ENCODE peak calls at places on chromosomes 7 and 10, in ten cellular contexts. X, S, K, V, O, D, F, M, Y and U are unnamed samples.

GRCh38 chr10:89296227-89296648 is 5.6 kb upstream of the IFIT2 start:
- DNase-seq in D (no peak), F (no peak), M (no peak), O (no peak), S (no peak), K (no peak), Y (no peak), V (no peak), X (no peak), U (no peak)

GRCh38 chr10:25068152-25069058 is 52.0 kb downstream of the THNSL1 start:
- DNase-seq in S (no peak), X (peak), K (no peak), O (no peak), D (no peak), Y (no peak), V (no peak), F (peak), M (no peak), U (no peak)

GRCh38 chr7:128863433-128863989 is 855 bp downstream of the ATP6V1F start:
- DNase-seq in Y (peak), F (peak), V (no peak), O (peak), X (no peak), K (no peak), M (no peak), D (peak), S (peak), U (peak)

GRCh38 chr10:50417486-50417905 is 166.2 kb upstream of the ASAH2 start:
- DNase-seq in O (no peak), D (no peak), X (peak), K (no peak), S (no peak), V (no peak), Y (no peak), F (no peak), M (no peak), U (no peak)

GRCh38 chr7:1873070-1873405 is 203.0 kb downstream of the ELFN1 start:
- DNase-seq in F (no peak), D (no peak), X (no peak), K (no peak), S (no peak), O (no peak), Y (no peak), M (no peak), V (no peak), U (no peak)

GRCh38 chr7:127154101-127154500 is 98.6 kb downstream of the GRM8 start:
- DNase-seq in D (no peak), S (no peak), Y (no peak), K (no peak), V (no peak), F (no peak), O (no peak), M (no peak), X (no peak), U (no peak)

GRCh38 chr7:129210256-129210988 is 14.4 kb upstream of the AHCYL2 start:
- DNase-seq in K (peak), V (peak), Y (peak), X (peak), D (peak), S (peak), O (peak), F (peak), M (peak), U (peak)

GRCh38 chr10:58856508-58857240 is 319.8 kb upstream of the PHYHIPL start:
- DNase-seq in S (no peak), K (peak), O (no peak), Y (no peak), D (no peak), X (no peak), M (no peak), F (peak), V (no peak), U (no peak)

GRCh38 chr10:114388275-114388674 is 16.0 kb downstream of the AFAP1L2 start:
- DNase-seq in V (no peak), X (no peak), D (peak), K (no peak), F (peak), S (no peak), O (no peak), Y (no peak), M (no peak), U (no peak)

GRCh38 chr10:74255800-74256422 is 104.9 kb downstream of the ADK start:
- DNase-seq in D (no peak), F (no peak), K (no peak), X (no peak), V (no peak), S (no peak), O (no peak), M (no peak), Y (no peak), U (no peak)

GRCh38 chr7:150988230-150989226 is 2.3 kb upstream of the NOS3 start:
- DNase-seq in M (peak), F (no peak), O (peak), Y (peak), S (peak), V (no peak), X (peak), D (no peak), K (no peak), U (peak)

GRCh38 chr10:12191715-12192114 is 4.0 kb downstream of the NUDT5 start:
- DNase-seq in S (no peak), V (no peak), F (no peak), K (no peak), Y (no peak), O (no peak), D (no peak), X (no peak), M (no peak), U (no peak)

GRCh38 chr10:16857419-16857818 is 40.2 kb upstream of the RSU1 start:
- DNase-seq in M (no peak), V (no peak), D (no peak), Y (no peak), S (no peak), X (no peak), F (no peak), K (no peak), O (no peak), U (no peak)

GRCh38 chr10:49619613-49620012 is 5.8 kb downstream of the CHAT start:
- DNase-seq in D (no peak), S (no peak), X (no peak), M (no peak), O (no peak), F (no peak), K (no peak), Y (no peak), V (no peak), U (no peak)

GRCh38 chr10:10489086-10489485 is 528.6 kb upstream of the CELF2 start:
- DNase-seq in M (no peak), K (no peak), D (no peak), X (no peak), S (no peak), F (no peak), Y (no peak), V (no peak), O (no peak), U (no peak)

GRCh38 chr10:123270221-123270620 is 116.0 kb downstream of the BUB3 start:
- DNase-seq in S (no peak), X (no peak), Y (no peak), F (peak), O (no peak), M (no peak), V (no peak), K (no peak), D (no peak), U (no peak)

GRCh38 chr7:123054357-123055133 is 59.0 kb upstream of the TAS2R16 start:
- DNase-seq in S (peak), X (no peak), O (no peak), Y (no peak), D (no peak), K (no peak), F (no peak), M (no peak), V (no peak), U (no peak)

GRCh38 chr10:102796407-102797176 is 40.6 kb downstream of the CYP17A1 start:
- DNase-seq in S (no peak), O (peak), K (peak), D (peak), M (no peak), V (no peak), X (peak), F (no peak), Y (peak), U (no peak)

GRCh38 chr10:79399242-79399831 is 46.1 kb downstream of the ZCCHC24 start:
- DNase-seq in F (peak), V (no peak), D (no peak), K (peak), S (peak), M (no peak), X (peak), O (peak), Y (no peak), U (peak)

GRCh38 chr7:122803323-122803722 is 82.9 kb downstream of the CADPS2 start:
- DNase-seq in X (no peak), Y (no peak), M (no peak), O (no peak), F (no peak), D (no peak), V (no peak), S (peak), K (no peak), U (no peak)